ENCODE peak calls at places on chromosomes 6 and 20, in seven cellular contexts. One of them, this sample, is unnamed.

GRCh38 chr6:119445666-119446622 is 96.4 kb upstream of the MAN1A1 start:
- DNase-seq in CD4-positive, CD25-positive, alpha-beta regulatory T cell: peak
- DNase-seq in aorta: no peak
- DNase-seq in CD8-positive, alpha-beta memory T cell: no peak
- DNase-seq in substantia nigra: no peak
- DNase-seq in psoas muscle: no peak
- DNase-seq in mesenchymal stem cell: peak
- DNase-seq in this sample: no peak

GRCh38 chr6:67615796-67616195 is 1019.3 kb upstream of the ADGRB3 start:
- DNase-seq in aorta: no peak
- DNase-seq in substantia nigra: no peak
- DNase-seq in CD8-positive, alpha-beta memory T cell: no peak
- DNase-seq in psoas muscle: no peak
- DNase-seq in CD4-positive, CD25-positive, alpha-beta regulatory T cell: no peak
- DNase-seq in mesenchymal stem cell: peak
- DNase-seq in this sample: no peak

GRCh38 chr20:34285450-34285849 is 17.7 kb downstream of the AHCY start:
- DNase-seq in CD8-positive, alpha-beta memory T cell: no peak
- DNase-seq in aorta: no peak
- DNase-seq in CD4-positive, CD25-positive, alpha-beta regulatory T cell: no peak
- DNase-seq in mesenchymal stem cell: no peak
- DNase-seq in psoas muscle: peak
- DNase-seq in substantia nigra: no peak
- DNase-seq in this sample: no peak

GRCh38 chr6:158815915-158816314 is 3.3 kb downstream of the EZR start:
- DNase-seq in aorta: no peak
- DNase-seq in CD8-positive, alpha-beta memory T cell: no peak
- DNase-seq in psoas muscle: no peak
- DNase-seq in mesenchymal stem cell: no peak
- DNase-seq in substantia nigra: no peak
- DNase-seq in CD4-positive, CD25-positive, alpha-beta regulatory T cell: peak
- DNase-seq in this sample: no peak

GRCh38 chr6:52089758-52090348 is 2.4 kb upstream of the PKHD1 start:
- DNase-seq in CD4-positive, CD25-positive, alpha-beta regulatory T cell: no peak
- DNase-seq in mesenchymal stem cell: no peak
- DNase-seq in aorta: no peak
- DNase-seq in substantia nigra: no peak
- DNase-seq in psoas muscle: no peak
- DNase-seq in CD8-positive, alpha-beta memory T cell: no peak
- DNase-seq in this sample: no peak

GRCh38 chr6:167699141-167700036 is 127.3 kb upstream of the AFDN start:
- DNase-seq in CD8-positive, alpha-beta memory T cell: no peak
- DNase-seq in mesenchymal stem cell: peak
- DNase-seq in psoas muscle: peak
- DNase-seq in substantia nigra: no peak
- DNase-seq in aorta: peak
- DNase-seq in CD4-positive, CD25-positive, alpha-beta regulatory T cell: peak
- DNase-seq in this sample: peak

GRCh38 chr20:24765316-24766142 is 183.5 kb upstream of the CST7 start:
- DNase-seq in mesenchymal stem cell: no peak
- DNase-seq in psoas muscle: no peak
- DNase-seq in CD4-positive, CD25-positive, alpha-beta regulatory T cell: no peak
- DNase-seq in substantia nigra: no peak
- DNase-seq in CD8-positive, alpha-beta memory T cell: no peak
- DNase-seq in aorta: no peak
- DNase-seq in this sample: no peak

GRCh38 chr6:106370639-106371038 is 10.1 kb downstream of the CRYBG1 start:
- DNase-seq in CD8-positive, alpha-beta memory T cell: no peak
- DNase-seq in substantia nigra: no peak
- DNase-seq in CD4-positive, CD25-positive, alpha-beta regulatory T cell: no peak
- DNase-seq in psoas muscle: no peak
- DNase-seq in mesenchymal stem cell: no peak
- DNase-seq in aorta: no peak
- DNase-seq in this sample: no peak

GRCh38 chr20:56518999-56519398 is 5.5 kb upstream of the FAM209A start:
- DNase-seq in CD8-positive, alpha-beta memory T cell: no peak
- DNase-seq in CD4-positive, CD25-positive, alpha-beta regulatory T cell: no peak
- DNase-seq in substantia nigra: no peak
- DNase-seq in aorta: no peak
- DNase-seq in psoas muscle: no peak
- DNase-seq in mesenchymal stem cell: no peak
- DNase-seq in this sample: no peak

GRCh38 chr6:109486068-109486467 is 3.0 kb upstream of the ZBTB24 start:
- DNase-seq in substantia nigra: no peak
- DNase-seq in psoas muscle: no peak
- DNase-seq in CD4-positive, CD25-positive, alpha-beta regulatory T cell: no peak
- DNase-seq in mesenchymal stem cell: no peak
- DNase-seq in CD8-positive, alpha-beta memory T cell: no peak
- DNase-seq in aorta: no peak
- DNase-seq in this sample: no peak

GRCh38 chr20:63070771-63071540 is 64.2 kb upstream of the BHLHE23 start:
- DNase-seq in substantia nigra: no peak
- DNase-seq in psoas muscle: peak
- DNase-seq in CD4-positive, CD25-positive, alpha-beta regulatory T cell: no peak
- DNase-seq in aorta: peak
- DNase-seq in CD8-positive, alpha-beta memory T cell: no peak
- DNase-seq in mesenchymal stem cell: no peak
- DNase-seq in this sample: no peak

GRCh38 chr20:24102290-24102689 is 113.7 kb upstream of the GGTLC1 start:
- DNase-seq in CD4-positive, CD25-positive, alpha-beta regulatory T cell: peak
- DNase-seq in substantia nigra: no peak
- DNase-seq in aorta: no peak
- DNase-seq in psoas muscle: no peak
- DNase-seq in CD8-positive, alpha-beta memory T cell: no peak
- DNase-seq in mesenchymal stem cell: no peak
- DNase-seq in this sample: no peak

GRCh38 chr20:48010623-48011022 is 225.3 kb upstream of the SULF2 start:
- DNase-seq in psoas muscle: no peak
- DNase-seq in aorta: no peak
- DNase-seq in CD8-positive, alpha-beta memory T cell: no peak
- DNase-seq in substantia nigra: no peak
- DNase-seq in mesenchymal stem cell: no peak
- DNase-seq in CD4-positive, CD25-positive, alpha-beta regulatory T cell: no peak
- DNase-seq in this sample: no peak

GRCh38 chr20:11379257-11380011 is 538.3 kb upstream of the BTBD3 start:
- DNase-seq in aorta: no peak
- DNase-seq in psoas muscle: peak
- DNase-seq in substantia nigra: no peak
- DNase-seq in mesenchymal stem cell: peak
- DNase-seq in CD4-positive, CD25-positive, alpha-beta regulatory T cell: no peak
- DNase-seq in CD8-positive, alpha-beta memory T cell: no peak
- DNase-seq in this sample: no peak

GRCh38 chr20:57780398-57780797 is 70.6 kb upstream of the PMEPA1 start:
- DNase-seq in aorta: no peak
- DNase-seq in CD8-positive, alpha-beta memory T cell: no peak
- DNase-seq in CD4-positive, CD25-positive, alpha-beta regulatory T cell: no peak
- DNase-seq in mesenchymal stem cell: no peak
- DNase-seq in psoas muscle: no peak
- DNase-seq in substantia nigra: no peak
- DNase-seq in this sample: no peak

GRCh38 chr6:167407239-167408064 is 82.6 kb downstream of the TTLL2 start:
- DNase-seq in CD4-positive, CD25-positive, alpha-beta regulatory T cell: no peak
- DNase-seq in aorta: no peak
- DNase-seq in mesenchymal stem cell: no peak
- DNase-seq in CD8-positive, alpha-beta memory T cell: no peak
- DNase-seq in psoas muscle: no peak
- DNase-seq in substantia nigra: no peak
- DNase-seq in this sample: no peak

GRCh38 chr6:113859349-113860164 is 2.4 kb downstream of the MARCKS start:
- DNase-seq in psoas muscle: peak
- DNase-seq in CD8-positive, alpha-beta memory T cell: no peak
- DNase-seq in mesenchymal stem cell: no peak
- DNase-seq in substantia nigra: no peak
- DNase-seq in CD4-positive, CD25-positive, alpha-beta regulatory T cell: no peak
- DNase-seq in aorta: peak
- DNase-seq in this sample: no peak

GRCh38 chr6:34248198-34248726 is 544 bp downstream of the SMIM29 start:
- DNase-seq in CD4-positive, CD25-positive, alpha-beta regulatory T cell: peak
- DNase-seq in CD8-positive, alpha-beta memory T cell: peak
- DNase-seq in substantia nigra: no peak
- DNase-seq in mesenchymal stem cell: peak
- DNase-seq in aorta: peak
- DNase-seq in psoas muscle: peak
- DNase-seq in this sample: no peak

GRCh38 chr6:106064766-106065165 is 21.4 kb upstream of the PRDM1 start:
- DNase-seq in substantia nigra: no peak
- DNase-seq in mesenchymal stem cell: no peak
- DNase-seq in aorta: no peak
- DNase-seq in CD8-positive, alpha-beta memory T cell: no peak
- DNase-seq in psoas muscle: no peak
- DNase-seq in CD4-positive, CD25-positive, alpha-beta regulatory T cell: no peak
- DNase-seq in this sample: no peak

GRCh38 chr6:169240125-169240524 is 13.5 kb downstream of the THBS2 start:
- DNase-seq in substantia nigra: peak
- DNase-seq in aorta: peak
- DNase-seq in CD4-positive, CD25-positive, alpha-beta regulatory T cell: no peak
- DNase-seq in psoas muscle: no peak
- DNase-seq in CD8-positive, alpha-beta memory T cell: no peak
- DNase-seq in mesenchymal stem cell: no peak
- DNase-seq in this sample: no peak

GRCh38 chr20:24797864-24798655 is 151.0 kb upstream of the CST7 start:
- DNase-seq in CD8-positive, alpha-beta memory T cell: no peak
- DNase-seq in psoas muscle: peak
- DNase-seq in substantia nigra: no peak
- DNase-seq in aorta: peak
- DNase-seq in mesenchymal stem cell: no peak
- DNase-seq in CD4-positive, CD25-positive, alpha-beta regulatory T cell: no peak
- DNase-seq in this sample: no peak

GRCh38 chr20:61385731-61386130 is 133.7 kb downstream of the CDH4 start:
- DNase-seq in psoas muscle: no peak
- DNase-seq in aorta: peak
- DNase-seq in CD8-positive, alpha-beta memory T cell: no peak
- DNase-seq in CD4-positive, CD25-positive, alpha-beta regulatory T cell: no peak
- DNase-seq in substantia nigra: no peak
- DNase-seq in mesenchymal stem cell: no peak
- DNase-seq in this sample: no peak

GRCh38 chr6:5905431-5906339 is 101.0 kb downstream of the NRN1 start:
- DNase-seq in mesenchymal stem cell: peak
- DNase-seq in psoas muscle: peak
- DNase-seq in CD8-positive, alpha-beta memory T cell: no peak
- DNase-seq in aorta: peak
- DNase-seq in CD4-positive, CD25-positive, alpha-beta regulatory T cell: no peak
- DNase-seq in substantia nigra: no peak
- DNase-seq in this sample: no peak

GRCh38 chr6:157768863-157769551 is 54.0 kb upstream of the SNX9 start:
- DNase-seq in CD8-positive, alpha-beta memory T cell: no peak
- DNase-seq in CD4-positive, CD25-positive, alpha-beta regulatory T cell: peak
- DNase-seq in aorta: no peak
- DNase-seq in mesenchymal stem cell: no peak
- DNase-seq in substantia nigra: no peak
- DNase-seq in psoas muscle: no peak
- DNase-seq in this sample: no peak
- H3K27ac ChIP-seq in CD8-positive, alpha-beta memory T cell: no peak
- H3K27ac ChIP-seq in CD4-positive, CD25-positive, alpha-beta regulatory T cell: peak
- H3K27ac ChIP-seq in aorta: no peak
- H3K27ac ChIP-seq in mesenchymal stem cell: no peak
- H3K27ac ChIP-seq in substantia nigra: no peak
- H3K27ac ChIP-seq in psoas muscle: no peak
- H3K27ac ChIP-seq in this sample: no peak

DNA sequence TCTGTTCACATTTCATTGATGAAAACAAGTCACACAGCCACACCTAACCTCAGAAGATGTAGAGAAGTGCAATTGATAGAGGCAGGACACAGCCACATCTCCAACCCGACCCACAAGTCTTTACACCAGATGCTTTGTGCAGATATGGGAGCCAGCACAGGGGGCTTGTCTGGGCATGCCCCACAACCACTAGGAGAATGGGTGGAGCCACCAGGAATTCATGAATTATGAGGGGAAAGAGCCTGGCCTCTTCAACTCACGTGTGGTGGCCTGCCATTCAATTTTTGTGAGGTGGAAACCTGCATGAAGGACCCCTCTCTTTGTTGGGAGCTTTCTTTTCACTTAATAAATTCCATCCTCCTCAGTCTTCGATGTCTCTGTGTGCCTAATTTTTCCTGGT is 79.2 kb downstream of the OGFRL1 start:
- DNase-seq in CD8-positive, alpha-beta memory T cell: no peak
- DNase-seq in substantia nigra: no peak
- DNase-seq in psoas muscle: no peak
- DNase-seq in aorta: no peak
- DNase-seq in CD4-positive, CD25-positive, alpha-beta regulatory T cell: no peak
- DNase-seq in mesenchymal stem cell: no peak
- DNase-seq in this sample: no peak
- H3K27ac ChIP-seq in CD8-positive, alpha-beta memory T cell: no peak
- H3K27ac ChIP-seq in substantia nigra: no peak
- H3K27ac ChIP-seq in psoas muscle: no peak
- H3K27ac ChIP-seq in aorta: no peak
- H3K27ac ChIP-seq in CD4-positive, CD25-positive, alpha-beta regulatory T cell: no peak
- H3K27ac ChIP-seq in mesenchymal stem cell: peak
- H3K27ac ChIP-seq in this sample: no peak

DNA sequence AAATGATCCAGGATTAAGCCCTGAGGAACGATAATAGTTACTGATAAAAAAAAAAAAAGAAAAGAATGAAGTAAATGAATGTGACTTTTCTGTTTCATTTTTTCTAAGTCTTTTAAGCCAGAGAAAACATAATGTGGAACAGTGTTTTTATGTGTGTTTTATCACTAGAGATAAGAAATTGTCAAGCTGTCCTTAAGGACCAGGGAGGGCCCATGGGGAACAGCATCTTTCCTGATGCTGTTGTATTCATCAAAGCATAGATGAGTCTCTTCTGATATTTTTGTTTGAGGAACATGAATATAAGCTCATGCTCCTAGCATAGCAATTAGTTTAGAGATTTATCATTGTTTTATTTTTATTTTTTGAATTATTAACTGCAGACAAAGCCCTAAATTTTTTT is 150.2 kb downstream of the LAMA2 start:
- DNase-seq in mesenchymal stem cell: no peak
- DNase-seq in substantia nigra: no peak
- DNase-seq in aorta: no peak
- DNase-seq in psoas muscle: no peak
- DNase-seq in CD8-positive, alpha-beta memory T cell: no peak
- DNase-seq in CD4-positive, CD25-positive, alpha-beta regulatory T cell: no peak
- DNase-seq in this sample: no peak
- H3K27ac ChIP-seq in mesenchymal stem cell: no peak
- H3K27ac ChIP-seq in substantia nigra: no peak
- H3K27ac ChIP-seq in aorta: no peak
- H3K27ac ChIP-seq in psoas muscle: peak
- H3K27ac ChIP-seq in CD8-positive, alpha-beta memory T cell: no peak
- H3K27ac ChIP-seq in CD4-positive, CD25-positive, alpha-beta regulatory T cell: no peak
- H3K27ac ChIP-seq in this sample: no peak

GRCh38 chr6:139944976-139945375 is 570.5 kb upstream of the CITED2 start:
- DNase-seq in CD4-positive, CD25-positive, alpha-beta regulatory T cell: no peak
- DNase-seq in CD8-positive, alpha-beta memory T cell: no peak
- DNase-seq in psoas muscle: no peak
- DNase-seq in mesenchymal stem cell: no peak
- DNase-seq in aorta: no peak
- DNase-seq in substantia nigra: no peak
- DNase-seq in this sample: no peak

GRCh38 chr6:139942333-139942732 is 567.9 kb upstream of the CITED2 start:
- DNase-seq in aorta: no peak
- DNase-seq in psoas muscle: no peak
- DNase-seq in CD8-positive, alpha-beta memory T cell: no peak
- DNase-seq in substantia nigra: no peak
- DNase-seq in mesenchymal stem cell: no peak
- DNase-seq in CD4-positive, CD25-positive, alpha-beta regulatory T cell: no peak
- DNase-seq in this sample: no peak

GRCh38 chr6:139941826-139942225 is 567.4 kb upstream of the CITED2 start:
- DNase-seq in aorta: no peak
- DNase-seq in substantia nigra: no peak
- DNase-seq in CD4-positive, CD25-positive, alpha-beta regulatory T cell: no peak
- DNase-seq in psoas muscle: no peak
- DNase-seq in mesenchymal stem cell: no peak
- DNase-seq in CD8-positive, alpha-beta memory T cell: no peak
- DNase-seq in this sample: no peak

GRCh38 chr6:139943391-139943790 is 568.9 kb upstream of the CITED2 start:
- DNase-seq in substantia nigra: no peak
- DNase-seq in mesenchymal stem cell: peak
- DNase-seq in CD4-positive, CD25-positive, alpha-beta regulatory T cell: no peak
- DNase-seq in aorta: no peak
- DNase-seq in CD8-positive, alpha-beta memory T cell: no peak
- DNase-seq in psoas muscle: no peak
- DNase-seq in this sample: no peak

GRCh38 chr6:139944131-139944530 is 569.7 kb upstream of the CITED2 start:
- DNase-seq in substantia nigra: no peak
- DNase-seq in CD8-positive, alpha-beta memory T cell: no peak
- DNase-seq in psoas muscle: no peak
- DNase-seq in CD4-positive, CD25-positive, alpha-beta regulatory T cell: no peak
- DNase-seq in mesenchymal stem cell: no peak
- DNase-seq in aorta: no peak
- DNase-seq in this sample: no peak
- H3K27ac ChIP-seq in substantia nigra: no peak
- H3K27ac ChIP-seq in CD8-positive, alpha-beta memory T cell: no peak
- H3K27ac ChIP-seq in psoas muscle: no peak
- H3K27ac ChIP-seq in CD4-positive, CD25-positive, alpha-beta regulatory T cell: no peak
- H3K27ac ChIP-seq in mesenchymal stem cell: peak
- H3K27ac ChIP-seq in aorta: no peak
- H3K27ac ChIP-seq in this sample: no peak

This sample was measured in CD4-positive, alpha-beta T cell.